ENCODE peak calls at places on chromosome 11, in ten cellular contexts. N is CD8-positive, alpha-beta memory T cell; E is HT1080; G is cortex of kidney; Q is fibroblast of gingiva; I is lung; D is stomach; J is AG09319; W is NCI-H1105; P is activated CD4-positive, alpha-beta T cell treated with anti-CD3 and anti-CD28 coated beads, Interleukin-2, amount 50 U/mL, for 48 hours. Y is an unnamed sample.

GRCh38 chr11:536841-537621 is at the start of gene LRRC56:
- DNase-seq in N (peak; percentile 95), E (no peak), G (no peak), Q (peak; percentile 76), I (peak; percentile 84), D (peak; percentile 94), J (peak; percentile 64), W (no peak), P (peak; percentile 92), Y (peak; percentile 99)

GRCh38 chr11:27191061-27191460 is 150.4 kb downstream of the BBOX1 start:
- DNase-seq in N (no peak), E (no peak), G (no peak), Q (no peak), I (no peak), D (no peak), J (no peak), W (no peak), P (no peak), Y (no peak)

GRCh38 chr11:109018639-109019038 is 353.8 kb downstream of the DDX10 start:
- DNase-seq in N (no peak), E (no peak), G (no peak), Q (no peak), I (no peak), D (no peak), J (no peak), W (no peak), P (no peak), Y (no peak)

GRCh38 chr11:123302751-123303195 is 107.7 kb upstream of the CLMP start:
- DNase-seq in N (no peak), E (peak; percentile 60), G (no peak), Q (peak; percentile 7), I (no peak), D (no peak), J (no peak), W (no peak), P (peak; percentile 45), Y (no peak)

GRCh38 chr11:57499983-57500461 is 15.5 kb downstream of the SLC43A1 start:
- DNase-seq in N (no peak), E (no peak), G (no peak), Q (no peak), I (no peak), D (no peak), J (no peak), W (no peak), P (no peak), Y (peak; percentile 44)

GRCh38 chr11:123083623-123084029 is 21.7 kb upstream of the HSPA8 start:
- DNase-seq in N (peak; percentile 53), E (peak; percentile 98), G (no peak), Q (peak; percentile 93), I (peak; percentile 82), D (peak; percentile 76), J (peak; percentile 83), W (peak; percentile 51), P (peak; percentile 83), Y (peak; percentile 99)

GRCh38 chr11:2697871-2698270 is 1.9 kb downstream of the KCNQ1OT1 start:
- DNase-seq in N (no peak), E (no peak), G (no peak), Q (no peak), I (no peak), D (no peak), J (no peak), W (no peak), P (no peak), Y (peak; percentile 33)

GRCh38 chr11:115132829-115133228 is 371.4 kb downstream of the CADM1 start:
- DNase-seq in N (no peak), E (no peak), G (no peak), Q (no peak), I (no peak), D (no peak), J (no peak), W (no peak), P (peak; percentile 7), Y (peak; percentile 70)